ENCODE peak calls at places on chromosome 11, in four cellular contexts. H, N, F and G are unnamed samples. For H3K4me1 and H3K9me3, the result is how much of the 10 kb centered on the place peaks cover.

GRCh38 chr11:102757823-102758549 is 22.4 kb downstream of the MMP10 start:
- DNase-seq in H (no peak), N (no peak), F (no peak), G (no peak)

GRCh38 chr11:77201991-77202841 is 74.2 kb downstream of the MYO7A start:
- DNase-seq in H (peak), N (no peak), F (no peak), G (peak)

GRCh38 chr11:14554959-14555358 is 34.8 kb upstream of the PSMA1 start:
- DNase-seq in H (peak), N (peak), F (no peak), G (no peak)

GRCh38 chr11:13885083-13885482 is 77.4 kb upstream of the SPON1 start:
- DNase-seq in H (no peak), N (no peak), F (no peak), G (no peak)

GRCh38 chr11:32479291-32479690 is 44.0 kb upstream of the WT1 start:
- DNase-seq in H (no peak), N (no peak), F (no peak), G (no peak)

GRCh38 chr11:92758216-92758615 is 211.2 kb upstream of the MTNR1B start:
- DNase-seq in H (no peak), N (no peak), F (no peak), G (no peak)

GRCh38 chr11:79047356-79047755 is 393.5 kb downstream of the TENM4 start:
- DNase-seq in H (no peak), N (no peak), F (no peak), G (no peak)

GRCh38 chr11:35372565-35373283 is 46.6 kb downstream of the SLC1A2 start:
- DNase-seq in H (no peak), N (no peak), F (no peak), G (no peak)

GRCh38 chr11:74566386-74566960 is 25.9 kb upstream of the POLD3 start:
- DNase-seq in H (no peak), N (no peak), F (no peak), G (no peak)

GRCh38 chr11:119624102-119624615 is 104.8 kb downstream of the NECTIN1 start:
- DNase-seq in H (no peak), N (no peak), F (peak), G (no peak)

GRCh38 chr11:17560281-17561110 is 13.4 kb downstream of the OTOG start:
- DNase-seq in H (no peak), N (no peak), F (no peak), G (no peak)

GRCh38 chr11:102447193-102447592 is 5.4 kb downstream of the TMEM123 start:
- DNase-seq in H (peak), N (no peak), F (no peak), G (no peak)

GRCh38 chr11:61540528-61540927 is 32.0 kb downstream of the LRRC10B start:
- DNase-seq in H (no peak), N (no peak), F (peak), G (no peak)

GRCh38 chr11:33536178-33536577 is 164.4 kb downstream of the C11orf91 start:
- DNase-seq in H (no peak), N (no peak), F (no peak), G (no peak)

GRCh38 chr11:48109046-48109666 is 107.5 kb upstream of the OR4B1 start:
- DNase-seq in H (peak), N (no peak), F (peak), G (no peak)

GRCh38 chr11:21412652-21413383 is 743.4 kb downstream of the NELL1 start:
- DNase-seq in H (peak), N (no peak), F (no peak), G (no peak)

GRCh38 chr11:92869716-92870115 is 99.7 kb upstream of the MTNR1B start:
- DNase-seq in H (no peak), N (no peak), F (no peak), G (no peak)

GRCh38 chr11:12091957-12092558 is 18.3 kb upstream of the MICAL2 start:
- DNase-seq in H (no peak), N (peak), F (no peak), G (no peak)
- H3K4me1 ChIP-seq in H (under half), N (half or more), F (under half), G (half or more)

GRCh38 chr11:115660072-115660805 is 156.0 kb upstream of the CADM1 start:
- DNase-seq in H (no peak), N (no peak), F (no peak), G (no peak)

GRCh38 chr11:115659061-115659963 is 155.1 kb upstream of the CADM1 start:
- DNase-seq in H (no peak), N (no peak), F (no peak), G (peak)

GRCh38 chr11:115656684-115657083 is 152.5 kb upstream of the CADM1 start:
- DNase-seq in H (no peak), N (peak), F (no peak), G (no peak)

GRCh38 chr11:115656041-115656440 is 151.8 kb upstream of the CADM1 start:
- DNase-seq in H (no peak), N (no peak), F (no peak), G (no peak)

GRCh38 chr11:115657586-115657985 is 153.4 kb upstream of the CADM1 start:
- DNase-seq in H (no peak), N (no peak), F (no peak), G (no peak)
- TF ChIP-seq CTCF in H (no peak), N (no peak), F (no peak), G (no peak)

DNA sequence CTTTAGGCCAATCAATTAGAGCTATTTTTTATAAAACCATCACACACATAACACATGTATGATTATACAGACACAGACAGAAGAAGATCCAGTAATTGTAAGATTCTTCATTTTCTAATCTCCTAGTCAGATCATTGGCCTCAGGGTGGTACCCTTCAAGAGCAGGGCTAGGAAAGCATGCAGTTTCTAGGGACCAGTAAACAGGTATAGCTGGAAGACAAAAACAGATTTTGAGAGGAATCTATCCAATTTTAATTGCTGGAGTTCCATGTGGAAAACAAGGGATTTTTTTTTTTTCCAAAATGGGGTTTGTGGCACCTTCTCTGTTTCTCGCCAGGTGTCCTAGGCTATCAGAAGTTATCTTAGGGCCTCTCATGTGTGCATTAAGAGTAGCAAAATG is 29.6 kb downstream of the METTL15 start:
- DNase-seq in H (no peak), N (no peak), F (no peak), G (no peak)
- H3K9me3 ChIP-seq in H (under half), N (under half), F (under half), G (under half)

GRCh38 chr11:82906236-82906635 is 4.7 kb downstream of the DDIAS start:
- DNase-seq in H (peak), N (no peak), F (peak), G (no peak)
- H3K4me1 ChIP-seq in H (under half), N (under half), F (under half), G (under half)

DNA sequence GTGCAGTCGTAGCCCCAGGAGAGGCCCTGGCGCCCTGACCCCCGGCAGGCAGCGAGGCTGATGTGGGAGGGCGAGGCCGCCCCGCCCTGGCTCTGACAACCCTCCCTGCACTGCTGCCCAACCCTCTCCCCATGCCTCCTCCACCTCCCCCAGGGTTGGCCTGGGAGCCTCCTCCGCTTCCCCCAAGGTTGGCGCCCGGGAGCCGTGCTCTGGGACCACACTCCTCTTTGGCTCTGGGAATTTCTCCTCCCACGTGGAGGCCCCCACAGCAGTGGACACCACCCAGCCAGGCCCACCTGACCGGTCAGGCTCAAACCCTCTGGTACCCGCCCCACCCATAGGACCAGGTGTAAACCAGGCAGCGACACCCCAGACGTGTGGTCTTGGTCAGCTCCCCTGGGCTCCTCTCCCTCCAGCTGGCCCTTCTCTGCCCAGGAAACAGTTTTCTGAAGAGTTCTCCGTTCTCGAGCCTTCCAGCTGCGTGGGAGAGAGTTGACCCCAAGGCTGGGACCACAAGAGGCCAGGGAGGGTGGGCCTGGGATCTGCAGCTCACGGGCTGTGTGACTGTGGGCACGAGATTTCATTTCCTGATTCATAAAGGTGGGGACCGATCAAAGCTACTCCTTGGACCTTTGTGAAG is 39.5 kb upstream of the BRSK2 start:
- DNase-seq in H (no peak), N (no peak), F (no peak), G (no peak)
- TF ChIP-seq CTCF in H (no peak), N (no peak), F (no peak), G (no peak)

GRCh38 chr11:2660357-2660939 is 39.3 kb downstream of the KCNQ1OT1 start:
- DNase-seq in H (no peak), N (no peak), F (no peak), G (no peak)
- H3K9me3 ChIP-seq in H (under half), N (under half), F (under half), G (under half)

DNA sequence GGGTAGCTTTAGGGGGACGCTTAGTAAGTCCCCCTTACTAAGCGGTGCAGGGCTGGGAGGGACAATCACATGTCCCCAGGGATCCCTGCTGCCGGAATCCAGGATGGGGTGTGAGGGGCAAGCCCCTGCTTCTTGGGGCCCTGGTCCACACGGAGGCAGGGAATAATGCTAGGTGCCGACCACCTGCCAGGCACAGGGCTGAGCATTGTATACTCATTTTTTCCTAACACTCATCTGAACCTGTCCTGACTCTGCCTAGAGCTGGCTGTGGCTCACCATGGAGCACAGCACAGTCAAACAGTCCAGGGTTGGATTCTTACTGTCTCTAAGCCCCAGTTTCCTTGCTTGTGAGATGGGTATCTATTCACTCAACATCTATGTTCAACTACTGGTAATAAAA is 1.4 kb upstream of the LTBP3 start:
- DNase-seq in H (no peak), N (no peak), F (no peak), G (no peak)
- H3K4me1 ChIP-seq in H (under half), N (under half), F (under half), G (half or more)

GRCh38 chr11:118430956-118431355 is 5.3 kb upstream of the KMT2A start:
- DNase-seq in H (no peak), N (no peak), F (peak), G (no peak)

DNA sequence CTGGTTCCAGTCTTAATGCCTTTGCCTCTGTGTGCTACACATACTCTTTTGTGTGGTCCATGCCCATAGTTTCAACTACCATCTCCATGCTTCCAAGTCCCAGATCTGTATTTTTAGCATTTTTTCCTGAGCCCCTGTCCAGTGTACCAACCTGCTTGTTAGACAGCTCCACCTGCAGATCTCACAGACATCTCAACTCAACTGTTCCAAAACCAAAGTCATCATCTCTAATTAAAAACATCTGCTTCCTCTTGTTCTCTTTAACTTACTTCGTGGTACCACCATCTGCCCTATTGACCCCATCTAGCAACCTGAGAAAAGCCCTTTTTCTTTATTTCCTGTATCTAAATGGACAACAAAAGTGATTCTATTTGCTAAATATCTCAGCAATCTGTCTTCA is 8.6 kb upstream of the KMT2A start:
- DNase-seq in H (no peak), N (no peak), F (no peak), G (no peak)
- TF ChIP-seq CTCF in H (no peak), N (no peak), F (peak), G (no peak)

GRCh38 chr11:70889411-70889810 is 363.0 kb downstream of the SHANK2 start:
- DNase-seq in H (no peak), N (no peak), F (no peak), G (peak)
- H3K9me3 ChIP-seq in H (under half), N (under half), F (under half), G (under half)

GRCh38 chr11:502288-503178 is 4.5 kb downstream of the RNH1 start:
- DNase-seq in H (no peak), N (no peak), F (no peak), G (no peak)
- H3K4me1 ChIP-seq in H (under half), N (under half), F (under half), G (under half)